ENCODE peak calls at places on chromosomes 12 and 14, in four cellular contexts. Z is HepG2, W is K562, E is HCT116. X is an unnamed sample.
A peak's percentile ranks its signal among the peaks of the same experiment; 100 is the strongest.

GRCh38 chr12:53053223-53054111 is 3.6 kb downstream of the TNS2 start:
- DNase-seq in Z (peak; percentile 77), W (no peak), E (peak; percentile 73), X (no peak)

GRCh38 chr12:57000393-57000792 is 6.0 kb downstream of the ZBTB39 start:
- DNase-seq in Z (no peak), W (no peak), E (no peak), X (no peak)

GRCh38 chr12:93880853-93881522 is 203.8 kb downstream of the CRADD start:
- DNase-seq in Z (no peak), W (no peak), E (no peak), X (no peak)

GRCh38 chr14:99936056-99936455 is 129.2 kb upstream of the EVL start:
- DNase-seq in Z (no peak), W (no peak), E (no peak), X (no peak)

GRCh38 chr14:59293934-59294661 is 105.6 kb downstream of the DAAM1 start:
- DNase-seq in Z (no peak), W (no peak), E (no peak), X (no peak)

GRCh38 chr12:132589856-132590255 is 20.5 kb downstream of the LRCOL1 start:
- DNase-seq in Z (no peak), W (no peak), E (no peak), X (no peak)

GRCh38 chr12:25838007-25838406 is 120.5 kb upstream of the RASSF8 start:
- DNase-seq in Z (no peak), W (no peak), E (no peak), X (no peak)

GRCh38 chr14:98189521-98189920 is 1082.5 kb downstream of the BCL11B start:
- DNase-seq in Z (no peak), W (no peak), E (no peak), X (no peak)

GRCh38 chr12:68067762-68068376 is 78.6 kb downstream of the IFNG-AS1 start:
- DNase-seq in Z (peak; percentile 11), W (peak; percentile 33), E (peak; percentile 6), X (no peak)

GRCh38 chr12:59040651-59041050 is 120.3 kb upstream of the LRIG3 start:
- DNase-seq in Z (no peak), W (no peak), E (no peak), X (no peak)

GRCh38 chr12:122880155-122880605 is 15.7 kb downstream of the VPS37B start:
- DNase-seq in Z (no peak), W (no peak), E (no peak), X (no peak)

GRCh38 chr12:90682398-90682797 is 272.6 kb downstream of the CCER1 start:
- DNase-seq in Z (no peak), W (no peak), E (no peak), X (no peak)

GRCh38 chr12:123945441-123946151 is 27.0 kb downstream of the CCDC92 start:
- DNase-seq in Z (no peak), W (no peak), E (no peak), X (no peak)

GRCh38 chr12:42468341-42468821 is 121.2 kb downstream of the PRICKLE1 start:
- DNase-seq in Z (no peak), W (no peak), E (no peak), X (no peak)

GRCh38 chr14:104797112-104798044 is 1.8 kb upstream of the AKT1 start:
- DNase-seq in Z (peak; percentile 39), W (peak; percentile 58), E (no peak), X (no peak)

GRCh38 chr14:60396718-60397343 is 89.0 kb downstream of the C14orf39 start:
- DNase-seq in Z (no peak), W (no peak), E (no peak), X (no peak)

GRCh38 chr12:107411792-107412535 is 273.6 kb upstream of the PWP1 start:
- DNase-seq in Z (no peak), W (no peak), E (no peak), X (no peak)

GRCh38 chr12:95205685-95206084 is 11.6 kb downstream of the FGD6 start:
- DNase-seq in Z (no peak), W (no peak), E (no peak), X (no peak)

GRCh38 chr12:102120886-102121285 is 903 bp downstream of the PARPBP start:
- DNase-seq in Z (peak; percentile 29), W (peak; percentile 25), E (peak; percentile 3), X (no peak)

GRCh38 chr14:77654001-77654431 is 37.6 kb upstream of the SPTLC2 start:
- DNase-seq in Z (no peak), W (no peak), E (no peak), X (no peak)

GRCh38 chr14:75262641-75263040 is 16.0 kb upstream of the FOS start:
- DNase-seq in Z (no peak), W (no peak), E (no peak), X (no peak)

GRCh38 chr12:102095677-102096263 is 24.1 kb downstream of the NUP37 start:
- DNase-seq in Z (peak; percentile 9), W (peak; percentile 14), E (no peak), X (no peak)

GRCh38 chr14:53630336-53630735 is 326.3 kb downstream of the BMP4 start:
- DNase-seq in Z (no peak), W (no peak), E (no peak), X (no peak)

GRCh38 chr12:113803829-113804140 is 162.3 kb downstream of the RBM19 start:
- DNase-seq in Z (no peak), W (no peak), E (no peak), X (no peak)

GRCh38 chr14:20628063-20628854 is 13.2 kb downstream of the OR6S1 start:
- DNase-seq in Z (no peak), W (no peak), E (no peak), X (no peak)
- H3K4me3 ChIP-seq in Z (no peak overlapping the region), W (no peak overlapping the region), E (no peak overlapping the region), X (no peak overlapping the region)

GRCh38 chr14:93115920-93116675 is at the start of gene ITPK1:
- DNase-seq in Z (peak; percentile 24), W (peak; percentile 68), E (no peak), X (no peak)
- TF ChIP-seq CTCF in Z (no peak), W (peak; percentile 32), E (no peak), X (peak; percentile 82)

DNA sequence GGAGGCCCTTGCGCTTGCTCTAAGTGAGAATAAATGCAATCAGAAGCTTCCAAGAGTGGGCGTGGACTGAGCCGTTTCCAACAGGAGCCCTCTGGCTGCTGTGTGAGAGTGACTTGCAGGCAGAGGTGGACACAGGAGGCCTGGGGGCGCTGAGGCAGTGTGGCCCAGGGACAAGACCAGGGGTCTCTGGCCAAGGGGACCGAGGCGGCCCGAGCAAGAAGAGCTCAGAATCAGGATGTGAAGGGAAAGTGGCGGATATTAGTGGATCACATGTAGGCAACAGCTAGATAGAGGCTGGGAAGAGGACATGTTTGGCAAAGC is 8.6 kb downstream of the RIMBP2 start:
- DNase-seq in Z (no peak), W (no peak), E (no peak), X (no peak)
- TF ChIP-seq TCF7L2 in Z (no peak), W (no peak), E (no peak), X (no peak)

GRCh38 chr12:401235-402126 is at the start of gene CCDC77:
- DNase-seq in Z (peak; percentile 89), W (peak; percentile 95), E (peak; percentile 83), X (peak; percentile 58)
- H3K4me3 ChIP-seq in Z (peak within 1 kb of the TSS; percentile 73), W (peak within 1 kb of the TSS; percentile 67), E (peak within 1 kb of the TSS; percentile 71), X (peak within 1 kb of the TSS; percentile 95)